ENCODE peak calls at places on chromosomes 13 and 19, in eight cellular contexts. R is mucosa of descending colon; B is heart left ventricle; H is right atrium auricular region; K is fibroblast of lung; X is ascending aorta; W is CD4-positive, alpha-beta memory T cell; Z is CD8-positive, alpha-beta memory T cell. V is an unnamed sample. For H3K4me1 and H3K36me3, the result is how much of the 10 kb centered on the place peaks cover.

GRCh38 chr19:41997121-41997850 is 3.3 kb upstream of the ATP1A3 start:
- DNase-seq in R (peak), B (peak), H (no peak), K (peak), X (no peak), W (peak), Z (peak), V (no peak)

GRCh38 chr19:40510526-40511115 is 43.8 kb downstream of the SPTBN4 start:
- DNase-seq in R (no peak), B (no peak), H (no peak), K (peak), X (no peak), W (no peak), Z (no peak), V (no peak)

GRCh38 chr19:30323904-30324303 is 48.3 kb upstream of the ZNF536 start:
- DNase-seq in R (no peak), B (no peak), H (no peak), K (no peak), X (no peak), W (no peak), Z (no peak), V (no peak)

GRCh38 chr13:36344173-36344572 is 2.0 kb downstream of the SPART start:
- DNase-seq in R (no peak), B (no peak), H (no peak), K (peak), X (no peak), W (no peak), Z (no peak), V (no peak)

GRCh38 chr13:94544922-94545321 is 51.0 kb downstream of the TGDS start:
- DNase-seq in R (no peak), B (no peak), H (no peak), K (no peak), X (no peak), W (no peak), Z (no peak), V (no peak)

GRCh38 chr19:1648926-1649541 is 3.4 kb downstream of the TCF3 start:
- DNase-seq in R (peak), B (no peak), H (no peak), K (peak), X (no peak), W (no peak), Z (no peak), V (no peak)

GRCh38 chr13:33978653-33979052 is 160.7 kb downstream of the RFC3 start:
- DNase-seq in R (no peak), B (no peak), H (no peak), K (no peak), X (no peak), W (no peak), Z (no peak), V (no peak)

GRCh38 chr13:38417241-38417640 is 67.6 kb downstream of the UFM1 start:
- DNase-seq in R (no peak), B (no peak), H (no peak), K (no peak), X (no peak), W (no peak), Z (no peak), V (no peak)

GRCh38 chr19:2332341-2333026 is 4.0 kb downstream of the SPPL2B start:
- DNase-seq in R (peak), B (no peak), H (no peak), K (no peak), X (no peak), W (peak), Z (peak), V (no peak)

GRCh38 chr13:110419946-110420345 is 112.9 kb downstream of the COL4A2 start:
- DNase-seq in R (no peak), B (no peak), H (no peak), K (no peak), X (no peak), W (no peak), Z (no peak), V (no peak)
- H3K4me1 ChIP-seq in R (under half), B (half or more), H (half or more), K (under half), X (half or more), W (under half), Z (under half), V (under half)

DNA sequence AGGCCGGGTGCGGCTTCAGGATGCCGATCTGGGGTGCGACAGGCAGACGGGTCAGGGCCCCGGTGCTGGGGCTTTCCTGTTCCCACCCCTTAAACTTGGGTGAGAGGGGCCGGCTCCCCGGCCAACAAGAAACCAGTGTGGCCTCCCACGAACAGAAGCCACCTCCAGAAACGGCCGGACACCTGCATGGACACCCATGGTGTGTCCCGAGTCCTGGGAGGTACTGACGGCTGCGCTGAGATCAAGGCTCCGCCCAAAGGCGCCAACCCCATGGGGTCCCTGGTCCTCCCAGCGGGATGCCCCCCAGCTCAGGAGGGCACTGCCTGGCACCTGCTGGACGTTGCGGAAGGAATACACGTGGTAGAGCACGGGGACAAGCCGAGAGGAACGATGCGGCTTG is 11.5 kb downstream of the POLRMT start:
- DNase-seq in R (no peak), B (no peak), H (no peak), K (no peak), X (no peak), W (no peak), Z (no peak), V (no peak)
- H3K36me3 ChIP-seq in R (under half), B (under half), H (half or more), K (under half), X (half or more), W (under half), Z (under half), V (half or more)

GRCh38 chr13:110415669-110416068 is 108.6 kb downstream of the COL4A2 start:
- DNase-seq in R (no peak), B (no peak), H (no peak), K (no peak), X (no peak), W (no peak), Z (no peak), V (no peak)
- H3K4me1 ChIP-seq in R (under half), B (half or more), H (half or more), K (under half), X (half or more), W (under half), Z (under half), V (under half)

GRCh38 chr19:52585604-52586003 is 15.5 kb downstream of the ZNF701 start:
- DNase-seq in R (no peak), B (no peak), H (no peak), K (no peak), X (no peak), W (no peak), Z (no peak), V (no peak)
- H3K36me3 ChIP-seq in R (under half), B (under half), H (under half), K (under half), X (under half), W (under half), Z (under half), V (under half)

GRCh38 chr13:100291626-100292025 is 202.7 kb downstream of the PCCA start:
- DNase-seq in R (no peak), B (no peak), H (no peak), K (no peak), X (no peak), W (no peak), Z (no peak), V (no peak)

DNA sequence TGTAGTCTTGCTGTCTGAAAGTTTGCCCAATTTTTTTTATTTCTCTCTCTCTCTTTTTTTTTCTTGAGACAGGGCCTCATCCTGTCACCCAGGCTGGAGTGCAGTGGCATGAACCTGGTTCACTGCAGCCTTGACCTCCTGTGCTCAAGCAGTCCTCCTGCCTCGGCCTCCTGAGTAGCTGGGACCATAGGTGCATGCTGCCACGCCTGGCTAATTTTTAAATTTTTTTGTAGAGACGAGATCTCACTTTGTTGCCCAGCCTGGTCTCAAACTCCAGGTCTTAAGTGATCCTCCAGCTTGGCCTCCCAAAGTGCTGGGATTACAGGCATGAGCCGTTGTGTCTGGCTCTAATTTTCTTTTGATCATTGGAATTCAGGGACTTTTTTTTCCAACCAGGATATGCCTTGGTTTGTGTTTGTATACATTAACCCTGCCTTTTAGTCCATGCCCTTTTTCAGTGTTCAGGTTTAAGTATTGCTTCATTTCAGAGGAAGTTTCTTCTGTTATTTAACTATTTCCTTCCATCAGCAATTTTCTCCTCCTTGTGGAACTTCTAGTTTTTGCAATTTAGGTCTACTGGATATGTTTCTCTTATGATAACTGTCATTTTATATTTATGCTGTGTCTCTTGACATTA is 201.4 kb downstream of the PCCA start:
- DNase-seq in R (no peak), B (no peak), H (no peak), K (no peak), X (no peak), W (no peak), Z (no peak), V (no peak)
- H3K4me1 ChIP-seq in R (under half), B (under half), H (under half), K (under half), X (under half), W (under half), Z (under half), V (under half)

GRCh38 chr19:52214241-52214640 is 24.4 kb downstream of the PPP2R1A start:
- DNase-seq in R (no peak), B (no peak), H (no peak), K (peak), X (no peak), W (no peak), Z (no peak), V (no peak)

GRCh38 chr19:52211203-52211602 is 21.4 kb downstream of the PPP2R1A start:
- DNase-seq in R (no peak), B (no peak), H (no peak), K (no peak), X (no peak), W (no peak), Z (no peak), V (no peak)

GRCh38 chr19:52212572-52213255 is 22.9 kb downstream of the PPP2R1A start:
- DNase-seq in R (no peak), B (no peak), H (no peak), K (no peak), X (no peak), W (no peak), Z (no peak), V (no peak)

GRCh38 chr19:52216401-52216800 is 26.5 kb downstream of the PPP2R1A start:
- DNase-seq in R (no peak), B (no peak), H (no peak), K (no peak), X (no peak), W (no peak), Z (no peak), V (no peak)

DNA sequence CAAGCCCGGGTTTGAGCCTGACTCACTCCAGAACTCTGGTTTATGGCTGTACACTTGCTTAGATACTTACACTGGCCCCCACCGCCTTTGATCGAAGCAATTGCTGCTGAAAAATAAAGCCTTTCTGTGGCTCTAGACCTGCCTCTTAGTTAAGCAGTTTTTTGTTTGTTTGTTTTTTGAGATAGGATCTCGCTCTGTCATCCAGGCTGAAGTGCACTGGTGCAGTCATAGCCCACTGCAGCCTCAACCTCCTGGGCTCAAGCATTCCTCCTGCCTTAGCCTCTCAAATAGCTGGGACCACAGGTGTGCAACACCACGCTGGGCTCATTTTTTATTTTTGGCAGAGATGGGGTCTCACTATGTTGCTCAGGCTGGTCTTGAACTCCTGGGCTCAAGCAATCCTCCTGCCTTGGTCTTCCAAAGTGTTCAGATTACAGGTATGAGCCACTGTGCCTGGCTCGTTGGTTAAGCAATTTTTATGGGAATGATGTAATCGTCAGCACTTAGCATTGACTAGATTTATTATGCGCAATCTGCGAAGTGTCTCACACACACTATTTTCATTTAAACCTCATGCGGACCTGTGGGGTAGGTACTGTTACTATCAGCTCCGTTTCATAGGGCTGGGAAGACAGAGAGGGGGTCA is 22.2 kb downstream of the PPP2R1A start:
- DNase-seq in R (no peak), B (no peak), H (no peak), K (no peak), X (no peak), W (no peak), Z (no peak), V (no peak)
- H3K36me3 ChIP-seq in R (under half), B (under half), H (half or more), K (under half), X (half or more), W (half or more), Z (half or more), V (half or more)